ENCODE peak calls at places on chromosomes 13 and 19, in nine cellular contexts. One of them, this sample, is unnamed.

GRCh38 chr19:44848036-44848804 is 2.1 kb downstream of the NECTIN2 start:
- DNase-seq in HFF-Myc: no peak
- DNase-seq in BE2C: peak
- DNase-seq in lower lobe of right lung: peak
- DNase-seq in HCT116: no peak
- DNase-seq in breast epithelium: no peak
- DNase-seq in HL-60: no peak
- DNase-seq in fibroblast of villous mesenchyme: peak
- DNase-seq in fibroblast of mammary gland: peak
- DNase-seq in this sample: peak

GRCh38 chr13:47822036-47822435 is 179.0 kb downstream of the SUCLA2 start:
- DNase-seq in HFF-Myc: no peak
- DNase-seq in BE2C: no peak
- DNase-seq in lower lobe of right lung: no peak
- DNase-seq in HCT116: no peak
- DNase-seq in breast epithelium: no peak
- DNase-seq in HL-60: no peak
- DNase-seq in fibroblast of villous mesenchyme: no peak
- DNase-seq in fibroblast of mammary gland: no peak
- DNase-seq in this sample: no peak

GRCh38 chr19:45601524-45602522 is at the start of gene GPR4:
- DNase-seq in HFF-Myc: no peak
- DNase-seq in BE2C: peak
- DNase-seq in lower lobe of right lung: no peak
- DNase-seq in HCT116: no peak
- DNase-seq in breast epithelium: no peak
- DNase-seq in HL-60: no peak
- DNase-seq in fibroblast of villous mesenchyme: no peak
- DNase-seq in fibroblast of mammary gland: no peak
- DNase-seq in this sample: no peak

GRCh38 chr19:17202249-17202648 is 12.9 kb upstream of the USE1 start:
- DNase-seq in HFF-Myc: no peak
- DNase-seq in BE2C: no peak
- DNase-seq in lower lobe of right lung: no peak
- DNase-seq in HCT116: peak
- DNase-seq in breast epithelium: no peak
- DNase-seq in HL-60: no peak
- DNase-seq in fibroblast of villous mesenchyme: no peak
- DNase-seq in fibroblast of mammary gland: peak
- DNase-seq in this sample: no peak

GRCh38 chr19:11014403-11014911 is 53.6 kb downstream of the SMARCA4 start:
- DNase-seq in HFF-Myc: no peak
- DNase-seq in BE2C: no peak
- DNase-seq in lower lobe of right lung: no peak
- DNase-seq in HCT116: no peak
- DNase-seq in breast epithelium: no peak
- DNase-seq in HL-60: no peak
- DNase-seq in fibroblast of villous mesenchyme: no peak
- DNase-seq in fibroblast of mammary gland: no peak
- DNase-seq in this sample: no peak

GRCh38 chr19:752652-753517 is 2.0 kb downstream of the MISP start:
- DNase-seq in HFF-Myc: no peak
- DNase-seq in BE2C: no peak
- DNase-seq in lower lobe of right lung: peak
- DNase-seq in HCT116: peak
- DNase-seq in breast epithelium: peak
- DNase-seq in HL-60: peak
- DNase-seq in fibroblast of villous mesenchyme: peak
- DNase-seq in fibroblast of mammary gland: peak
- DNase-seq in this sample: peak

GRCh38 chr13:35826626-35827254 is 304.4 kb downstream of the DCLK1 start:
- DNase-seq in HFF-Myc: no peak
- DNase-seq in BE2C: no peak
- DNase-seq in lower lobe of right lung: no peak
- DNase-seq in HCT116: peak
- DNase-seq in breast epithelium: no peak
- DNase-seq in HL-60: no peak
- DNase-seq in fibroblast of villous mesenchyme: no peak
- DNase-seq in fibroblast of mammary gland: no peak
- DNase-seq in this sample: no peak

GRCh38 chr19:1295169-1296012 is 9.7 kb downstream of the EFNA2 start:
- DNase-seq in HFF-Myc: no peak
- DNase-seq in BE2C: peak
- DNase-seq in lower lobe of right lung: no peak
- DNase-seq in HCT116: no peak
- DNase-seq in breast epithelium: no peak
- DNase-seq in HL-60: no peak
- DNase-seq in fibroblast of villous mesenchyme: peak
- DNase-seq in fibroblast of mammary gland: no peak
- DNase-seq in this sample: no peak

GRCh38 chr19:8655340-8655709 is 24.9 kb downstream of the NFILZ start:
- DNase-seq in HFF-Myc: no peak
- DNase-seq in BE2C: no peak
- DNase-seq in lower lobe of right lung: no peak
- DNase-seq in HCT116: no peak
- DNase-seq in breast epithelium: no peak
- DNase-seq in HL-60: no peak
- DNase-seq in fibroblast of villous mesenchyme: no peak
- DNase-seq in fibroblast of mammary gland: no peak
- DNase-seq in this sample: no peak

GRCh38 chr13:23789576-23790346 is 99.4 kb downstream of the MIPEP start:
- DNase-seq in HFF-Myc: no peak
- DNase-seq in BE2C: no peak
- DNase-seq in lower lobe of right lung: no peak
- DNase-seq in HCT116: no peak
- DNase-seq in breast epithelium: no peak
- DNase-seq in HL-60: no peak
- DNase-seq in fibroblast of villous mesenchyme: peak
- DNase-seq in fibroblast of mammary gland: peak
- DNase-seq in this sample: peak

GRCh38 chr13:110319774-110320509 is 12.9 kb downstream of the COL4A2 start:
- DNase-seq in HFF-Myc: no peak
- DNase-seq in BE2C: no peak
- DNase-seq in lower lobe of right lung: peak
- DNase-seq in HCT116: peak
- DNase-seq in breast epithelium: no peak
- DNase-seq in HL-60: no peak
- DNase-seq in fibroblast of villous mesenchyme: peak
- DNase-seq in fibroblast of mammary gland: peak
- DNase-seq in this sample: peak

DNA sequence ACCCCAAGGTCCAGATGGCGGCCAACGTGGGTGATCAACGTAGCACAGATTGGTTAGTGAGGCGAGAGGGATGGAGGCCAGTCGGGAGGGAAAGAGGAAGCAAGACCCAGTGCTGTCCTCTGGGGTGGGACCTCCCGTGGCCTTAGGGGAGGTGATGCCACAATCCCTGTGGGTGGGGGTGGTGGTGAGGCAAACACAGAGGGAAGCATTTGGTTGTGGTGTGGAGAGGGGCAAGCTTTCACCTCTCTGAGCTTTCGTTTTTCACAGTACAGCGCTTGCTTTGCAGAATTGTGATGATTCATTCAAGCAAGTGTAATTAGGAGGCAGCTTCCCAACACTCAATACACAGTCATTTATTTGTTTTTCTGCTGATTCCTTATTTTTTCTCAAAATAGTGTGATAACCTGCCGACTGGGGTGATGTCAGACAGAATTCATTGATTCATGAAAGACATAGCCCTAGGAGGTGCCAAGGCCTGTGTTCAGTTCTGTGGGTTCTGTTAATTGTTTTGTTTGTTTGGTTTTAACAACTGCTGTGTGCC is 2.4 kb downstream of the LENG8 start:
- DNase-seq in HFF-Myc: no peak
- DNase-seq in BE2C: no peak
- DNase-seq in lower lobe of right lung: peak
- DNase-seq in HCT116: no peak
- DNase-seq in breast epithelium: no peak
- DNase-seq in HL-60: no peak
- DNase-seq in fibroblast of villous mesenchyme: peak
- DNase-seq in fibroblast of mammary gland: peak
- DNase-seq in this sample: no peak
- H3K4me3 ChIP-seq in HFF-Myc: peak
- H3K4me3 ChIP-seq in BE2C: no peak
- H3K4me3 ChIP-seq in lower lobe of right lung: peak
- H3K4me3 ChIP-seq in HCT116: peak
- H3K4me3 ChIP-seq in breast epithelium: no peak
- H3K4me3 ChIP-seq in HL-60: no peak
- H3K4me3 ChIP-seq in fibroblast of villous mesenchyme: peak
- H3K4me3 ChIP-seq in fibroblast of mammary gland: peak
- H3K4me3 ChIP-seq in this sample: peak

GRCh38 chr13:51112771-51113170 is 1.7 kb upstream of the C13orf42 start:
- DNase-seq in HFF-Myc: no peak
- DNase-seq in BE2C: no peak
- DNase-seq in lower lobe of right lung: no peak
- DNase-seq in HCT116: no peak
- DNase-seq in breast epithelium: no peak
- DNase-seq in HL-60: no peak
- DNase-seq in fibroblast of villous mesenchyme: no peak
- DNase-seq in fibroblast of mammary gland: no peak
- DNase-seq in this sample: no peak
- TF ChIP-seq CTCF in HFF-Myc: no peak
- TF ChIP-seq CTCF in BE2C: no peak
- TF ChIP-seq CTCF in lower lobe of right lung: no peak
- TF ChIP-seq CTCF in HCT116: no peak
- TF ChIP-seq CTCF in breast epithelium: no peak
- TF ChIP-seq CTCF in HL-60: no peak
- TF ChIP-seq CTCF in fibroblast of villous mesenchyme: no peak
- TF ChIP-seq CTCF in fibroblast of mammary gland: no peak
- TF ChIP-seq CTCF in this sample: no peak

GRCh38 chr19:19602713-19603320 is 15.7 kb downstream of the PBX4 start:
- DNase-seq in HFF-Myc: no peak
- DNase-seq in BE2C: no peak
- DNase-seq in lower lobe of right lung: no peak
- DNase-seq in HCT116: no peak
- DNase-seq in breast epithelium: no peak
- DNase-seq in HL-60: no peak
- DNase-seq in fibroblast of villous mesenchyme: no peak
- DNase-seq in fibroblast of mammary gland: no peak
- DNase-seq in this sample: no peak

GRCh38 chr19:19602136-19602712 is 16.3 kb downstream of the PBX4 start:
- DNase-seq in HFF-Myc: no peak
- DNase-seq in BE2C: no peak
- DNase-seq in lower lobe of right lung: no peak
- DNase-seq in HCT116: no peak
- DNase-seq in breast epithelium: no peak
- DNase-seq in HL-60: no peak
- DNase-seq in fibroblast of villous mesenchyme: no peak
- DNase-seq in fibroblast of mammary gland: no peak
- DNase-seq in this sample: no peak

GRCh38 chr19:19610376-19611240 is 7.9 kb downstream of the PBX4 start:
- DNase-seq in HFF-Myc: no peak
- DNase-seq in BE2C: no peak
- DNase-seq in lower lobe of right lung: no peak
- DNase-seq in HCT116: no peak
- DNase-seq in breast epithelium: no peak
- DNase-seq in HL-60: no peak
- DNase-seq in fibroblast of villous mesenchyme: no peak
- DNase-seq in fibroblast of mammary gland: no peak
- DNase-seq in this sample: no peak

GRCh38 chr19:19600793-19601346 is 17.6 kb downstream of the PBX4 start:
- DNase-seq in HFF-Myc: no peak
- DNase-seq in BE2C: no peak
- DNase-seq in lower lobe of right lung: no peak
- DNase-seq in HCT116: no peak
- DNase-seq in breast epithelium: no peak
- DNase-seq in HL-60: no peak
- DNase-seq in fibroblast of villous mesenchyme: no peak
- DNase-seq in fibroblast of mammary gland: no peak
- DNase-seq in this sample: no peak

GRCh38 chr19:19606021-19606420 is 12.5 kb downstream of the PBX4 start:
- DNase-seq in HFF-Myc: no peak
- DNase-seq in BE2C: no peak
- DNase-seq in lower lobe of right lung: no peak
- DNase-seq in HCT116: peak
- DNase-seq in breast epithelium: no peak
- DNase-seq in HL-60: no peak
- DNase-seq in fibroblast of villous mesenchyme: no peak
- DNase-seq in fibroblast of mammary gland: no peak
- DNase-seq in this sample: no peak
- H3K4me3 ChIP-seq in HFF-Myc: no peak
- H3K4me3 ChIP-seq in BE2C: no peak
- H3K4me3 ChIP-seq in lower lobe of right lung: no peak
- H3K4me3 ChIP-seq in HCT116: no peak
- H3K4me3 ChIP-seq in breast epithelium: no peak
- H3K4me3 ChIP-seq in HL-60: no peak
- H3K4me3 ChIP-seq in fibroblast of villous mesenchyme: no peak
- H3K4me3 ChIP-seq in fibroblast of mammary gland: no peak
- H3K4me3 ChIP-seq in this sample: no peak

GRCh38 chr19:41882568-41883462 is at the start of gene ARHGEF1:
- DNase-seq in HFF-Myc: no peak
- DNase-seq in BE2C: no peak
- DNase-seq in lower lobe of right lung: peak
- DNase-seq in HCT116: no peak
- DNase-seq in breast epithelium: no peak
- DNase-seq in HL-60: no peak
- DNase-seq in fibroblast of villous mesenchyme: peak
- DNase-seq in fibroblast of mammary gland: no peak
- DNase-seq in this sample: no peak

GRCh38 chr19:41883821-41884733 is 1.1 kb downstream of the ARHGEF1 start:
- DNase-seq in HFF-Myc: peak
- DNase-seq in BE2C: peak
- DNase-seq in lower lobe of right lung: peak
- DNase-seq in HCT116: peak
- DNase-seq in breast epithelium: peak
- DNase-seq in HL-60: peak
- DNase-seq in fibroblast of villous mesenchyme: peak
- DNase-seq in fibroblast of mammary gland: peak
- DNase-seq in this sample: peak

GRCh38 chr19:41880329-41880708 is 2.7 kb upstream of the ARHGEF1 start:
- DNase-seq in HFF-Myc: no peak
- DNase-seq in BE2C: no peak
- DNase-seq in lower lobe of right lung: no peak
- DNase-seq in HCT116: no peak
- DNase-seq in breast epithelium: no peak
- DNase-seq in HL-60: no peak
- DNase-seq in fibroblast of villous mesenchyme: no peak
- DNase-seq in fibroblast of mammary gland: no peak
- DNase-seq in this sample: no peak

GRCh38 chr19:41886761-41887710 is 4.1 kb downstream of the ARHGEF1 start:
- DNase-seq in HFF-Myc: no peak
- DNase-seq in BE2C: no peak
- DNase-seq in lower lobe of right lung: no peak
- DNase-seq in HCT116: no peak
- DNase-seq in breast epithelium: no peak
- DNase-seq in HL-60: no peak
- DNase-seq in fibroblast of villous mesenchyme: no peak
- DNase-seq in fibroblast of mammary gland: no peak
- DNase-seq in this sample: no peak

DNA sequence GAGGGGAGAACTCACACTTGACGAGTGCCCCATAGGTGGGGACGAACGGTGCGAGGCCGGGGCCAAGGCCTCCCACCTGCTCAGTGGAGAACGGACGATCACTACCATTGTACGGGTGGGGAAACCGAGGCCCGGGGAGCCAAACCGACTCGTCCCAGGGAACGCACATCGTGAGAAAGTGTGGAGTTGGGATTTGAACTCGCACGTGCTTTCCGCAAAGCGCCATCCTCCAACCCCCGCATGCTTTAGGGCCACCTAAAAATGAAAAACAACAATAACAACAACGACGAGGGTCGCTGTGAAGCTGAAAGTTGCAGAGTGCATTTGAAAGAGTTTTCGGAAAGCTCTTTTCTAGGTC is 458 bp downstream of the ARHGEF1 start:
- DNase-seq in HFF-Myc: no peak
- DNase-seq in BE2C: no peak
- DNase-seq in lower lobe of right lung: no peak
- DNase-seq in HCT116: no peak
- DNase-seq in breast epithelium: no peak
- DNase-seq in HL-60: no peak
- DNase-seq in fibroblast of villous mesenchyme: no peak
- DNase-seq in fibroblast of mammary gland: no peak
- DNase-seq in this sample: no peak
- TF ChIP-seq CTCF in HFF-Myc: no peak
- TF ChIP-seq CTCF in BE2C: no peak
- TF ChIP-seq CTCF in lower lobe of right lung: no peak
- TF ChIP-seq CTCF in HCT116: no peak
- TF ChIP-seq CTCF in breast epithelium: no peak
- TF ChIP-seq CTCF in HL-60: no peak
- TF ChIP-seq CTCF in fibroblast of villous mesenchyme: no peak
- TF ChIP-seq CTCF in fibroblast of mammary gland: no peak
- TF ChIP-seq CTCF in this sample: no peak